ENCODE peak calls at places on chromosome 22, in five cellular contexts. O is K562, J is H1, N is GM12878, A is HCT116. S is an unnamed sample.

GRCh38 chr22:39362271-39362670 is 12.5 kb downstream of the SYNGR1 start:
- DNase-seq in O (no peak), J (no peak), N (no peak), A (no peak), S (no peak)

GRCh38 chr22:39936523-39937145 is 23.6 kb upstream of the TMA7B start:
- DNase-seq in O (no peak), J (no peak), N (no peak), A (no peak), S (no peak)

GRCh38 chr22:48372395-48372794 is 1455.3 kb downstream of the BRD1 start:
- DNase-seq in O (no peak), J (peak), N (no peak), A (no peak), S (no peak)

GRCh38 chr22:40156001-40156516 is 21.7 kb upstream of the TNRC6B start:
- DNase-seq in O (peak), J (peak), N (no peak), A (peak), S (peak)

GRCh38 chr22:18977824-18978425 is 41.8 kb upstream of the PRODH start:
- DNase-seq in O (no peak), J (no peak), N (no peak), A (no peak), S (no peak)

GRCh38 chr22:37636186-37636948 is 3.1 kb upstream of the SH3BP1 start:
- DNase-seq in O (peak), J (no peak), N (no peak), A (no peak), S (no peak)

GRCh38 chr22:40392618-40393017 is 22.2 kb downstream of the SGSM3 start:
- DNase-seq in O (no peak), J (no peak), N (no peak), A (no peak), S (no peak)

GRCh38 chr22:39574779-39575551 is 4.4 kb downstream of the CACNA1I start:
- DNase-seq in O (peak), J (no peak), N (no peak), A (peak), S (peak)

GRCh38 chr22:12601870-12602779 is 2925.9 kb upstream of the OR11H1 start:
- DNase-seq in O (peak), J (no peak), N (no peak), A (no peak), S (peak)

GRCh38 chr22:28358244-28358777 is 321.3 kb downstream of the TTC28 start:
- DNase-seq in O (no peak), J (no peak), N (no peak), A (no peak), S (no peak)

GRCh38 chr22:37782340-37783168 is 25.2 kb upstream of the GCAT start:
- DNase-seq in O (peak), J (no peak), N (no peak), A (peak), S (peak)

GRCh38 chr22:44711236-44711560 is 9.2 kb downstream of the PRR5 start:
- DNase-seq in O (no peak), J (no peak), N (no peak), A (no peak), S (no peak)

GRCh38 chr22:44711701-44712100 is 9.7 kb downstream of the PRR5 start:
- DNase-seq in O (no peak), J (no peak), N (no peak), A (no peak), S (no peak)

GRCh38 chr22:44710474-44711235 is 8.7 kb downstream of the PRR5 start:
- DNase-seq in O (no peak), J (no peak), N (no peak), A (no peak), S (no peak)

GRCh38 chr22:44712962-44713361 is 11.0 kb downstream of the PRR5 start:
- DNase-seq in O (no peak), J (no peak), N (no peak), A (no peak), S (no peak)

GRCh38 chr22:44712156-44712555 is 10.2 kb downstream of the PRR5 start:
- DNase-seq in O (no peak), J (no peak), N (no peak), A (no peak), S (no peak)
- TF ChIP-seq SRF in O (no peak), J (no peak), N (no peak), A (no peak), S (no peak)

DNA sequence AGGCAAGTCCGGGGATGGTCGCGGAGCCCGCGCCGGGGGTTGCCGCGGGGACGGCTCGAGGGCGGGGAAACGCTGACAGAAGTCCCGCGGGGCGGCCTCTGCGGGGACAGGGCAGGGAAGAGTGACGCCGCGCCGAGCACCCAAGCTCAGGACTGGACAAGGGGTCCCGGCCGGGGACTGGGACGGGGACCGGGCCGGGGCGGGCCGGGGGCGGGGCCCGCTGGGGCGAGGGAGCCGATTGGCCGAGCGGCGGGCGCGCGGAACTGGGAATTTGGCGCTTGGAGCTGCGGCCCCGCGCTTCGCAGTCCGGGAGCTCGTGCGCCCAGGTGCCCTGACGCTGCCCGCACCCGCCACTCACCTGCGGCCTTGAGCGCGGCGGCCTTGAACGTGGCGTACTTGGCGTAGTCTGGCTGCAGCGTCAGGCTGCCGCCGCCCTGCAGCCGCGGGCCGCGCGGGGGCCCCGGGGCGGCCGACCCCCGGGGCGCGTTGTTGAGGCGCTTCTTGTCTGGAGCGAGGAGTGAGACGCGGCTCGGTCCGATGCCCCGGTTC is 4.8 kb downstream of the SHISA8 start:
- DNase-seq in O (no peak), J (peak), N (no peak), A (no peak), S (no peak)
- TF ChIP-seq SRF in O (no peak), J (no peak), N (no peak), A (no peak), S (no peak)

GRCh38 chr22:33116846-33117547 is 58.8 kb upstream of the SYN3 start:
- DNase-seq in O (no peak), J (no peak), N (no peak), A (no peak), S (no peak)
- TF ChIP-seq SRF in O (no peak), J (no peak), N (no peak), A (no peak), S (no peak)

GRCh38 chr22:41917906-41918791 is 3.3 kb upstream of the SHISA8 start:
- DNase-seq in O (peak), J (no peak), N (no peak), A (no peak), S (no peak)

GRCh38 chr22:41916745-41917358 is 2.0 kb upstream of the SHISA8 start:
- DNase-seq in O (no peak), J (no peak), N (no peak), A (no peak), S (no peak)

GRCh38 chr22:41917375-41917905 is 2.6 kb upstream of the SHISA8 start:
- DNase-seq in O (no peak), J (no peak), N (no peak), A (no peak), S (no peak)

GRCh38 chr22:41920271-41920976 is 5.5 kb upstream of the SHISA8 start:
- DNase-seq in O (no peak), J (no peak), N (no peak), A (no peak), S (no peak)

GRCh38 chr22:41919357-41920224 is 4.7 kb upstream of the SHISA8 start:
- DNase-seq in O (peak), J (peak), N (peak), A (no peak), S (no peak)
- TF ChIP-seq SRF in O (no peak), J (no peak), N (peak), A (no peak), S (no peak)

GRCh38 chr22:30902496-30903357 is 65.8 kb downstream of the MORC2 start:
- DNase-seq in O (no peak), J (peak), N (peak), A (no peak), S (no peak)
- TF ChIP-seq SRF in O (no peak), J (no peak), N (no peak), A (no peak), S (no peak)